ENCODE peak calls at places on chromosomes 12 and 14, in eight cellular contexts. I, J, Q, G, K, H, Y and V are unnamed samples.

GRCh38 chr14:68375371-68375770 is 417.5 kb downstream of the ZFP36L1 start:
- DNase-seq in I (no peak), Y (no peak), Q (no peak), H (no peak), K (no peak), J (no peak), G (no peak), V (no peak)

GRCh38 chr12:120041386-120042231 is 52.6 kb downstream of the BICDL1 start:
- DNase-seq in G (no peak), J (peak), K (no peak), Q (no peak), H (no peak), Y (no peak), I (no peak), V (no peak)

GRCh38 chr12:3755898-3756297 is 3.0 kb upstream of the CRACR2A start:
- DNase-seq in H (no peak), I (no peak), K (no peak), G (no peak), J (no peak), Y (no peak), Q (no peak), V (no peak)

GRCh38 chr14:22492601-22493000 is 96.4 kb downstream of the DAD1 start:
- DNase-seq in Y (no peak), G (no peak), I (no peak), H (no peak), Q (no peak), K (no peak), J (no peak), V (no peak)

GRCh38 chr12:96121271-96121711 is 72.9 kb upstream of the ELK3 start:
- DNase-seq in I (no peak), J (no peak), Y (no peak), G (no peak), Q (no peak), H (no peak), K (no peak), V (no peak)

GRCh38 chr12:47820631-47821345 is 1.1 kb upstream of the HDAC7 start:
- DNase-seq in J (no peak), Y (peak), G (peak), H (no peak), Q (peak), K (peak), I (no peak), V (peak)

GRCh38 chr12:75481013-75481705 is 604 bp downstream of the GLIPR1 start:
- DNase-seq in J (no peak), K (no peak), Y (no peak), G (no peak), Q (no peak), I (no peak), H (no peak), V (no peak)

GRCh38 chr12:115407723-115408122 is 723.7 kb upstream of the TBX3 start:
- DNase-seq in Q (no peak), I (no peak), J (no peak), H (no peak), K (no peak), Y (no peak), G (no peak), V (no peak)

GRCh38 chr12:125071456-125071855 is 6.2 kb downstream of the AACS start:
- DNase-seq in Y (no peak), K (no peak), H (no peak), I (no peak), G (no peak), J (no peak), Q (no peak), V (no peak)

GRCh38 chr14:76293221-76293620 is 82.7 kb upstream of the ESRRB start:
- DNase-seq in Q (no peak), G (no peak), J (no peak), I (no peak), K (no peak), H (no peak), Y (no peak), V (no peak)

GRCh38 chr14:100305446-100306255 is 593 bp downstream of the SLC25A29 start:
- DNase-seq in Q (no peak), K (no peak), G (peak), I (no peak), J (peak), Y (peak), H (no peak), V (peak)

GRCh38 chr12:101616027-101616494 is 21.3 kb downstream of the MYBPC1 start:
- DNase-seq in Q (no peak), Y (no peak), I (no peak), J (no peak), G (no peak), K (no peak), H (no peak), V (no peak)

GRCh38 chr12:72313757-72314270 is 41.6 kb downstream of the TRHDE start:
- DNase-seq in G (no peak), H (no peak), K (no peak), Q (no peak), I (no peak), J (no peak), Y (no peak), V (no peak)

GRCh38 chr12:124568431-124569374 is 1.3 kb upstream of the NCOR2 start:
- DNase-seq in Y (peak), I (no peak), H (peak), K (peak), G (peak), J (no peak), Q (peak), V (peak)

GRCh38 chr14:34256223-34256622 is 205.8 kb downstream of the SPTSSA start:
- DNase-seq in I (no peak), H (no peak), Q (no peak), K (no peak), J (no peak), Y (no peak), G (no peak), V (no peak)